ENCODE peak calls at places on chromosomes 11 and 22, in seven cellular contexts. One of them, this sample, is unnamed.
A peak's percentile ranks its signal among the peaks of the same experiment; 100 is the strongest.

GRCh38 chr22:31139866-31140716 is at the start of gene PLA2G3:
- DNase-seq in CD8-positive, alpha-beta memory T cell: no peak
- DNase-seq in iris pigment epithelial cell: peak; percentile 78
- DNase-seq in putamen: no peak
- DNase-seq in LoVo: no peak
- DNase-seq in PC-3: no peak
- DNase-seq in Calu3: no peak
- DNase-seq in this sample: no peak

GRCh38 chr11:36478700-36479329 is 31.3 kb downstream of the TRAF6 start:
- DNase-seq in CD8-positive, alpha-beta memory T cell: no peak
- DNase-seq in iris pigment epithelial cell: peak; percentile 55
- DNase-seq in putamen: peak; percentile 64
- DNase-seq in LoVo: peak; percentile 46
- DNase-seq in PC-3: peak; percentile 76
- DNase-seq in Calu3: peak; percentile 46
- DNase-seq in this sample: peak; percentile 75

GRCh38 chr22:31177420-31178162 is 17.6 kb downstream of the RNF185 start:
- DNase-seq in CD8-positive, alpha-beta memory T cell: no peak
- DNase-seq in iris pigment epithelial cell: peak; percentile 94
- DNase-seq in putamen: no peak
- DNase-seq in LoVo: no peak
- DNase-seq in PC-3: peak; percentile 25
- DNase-seq in Calu3: no peak
- DNase-seq in this sample: no peak

GRCh38 chr11:94308024-94308423 is 3.6 kb downstream of the IZUMO1R start:
- DNase-seq in CD8-positive, alpha-beta memory T cell: no peak
- DNase-seq in iris pigment epithelial cell: no peak
- DNase-seq in putamen: no peak
- DNase-seq in LoVo: no peak
- DNase-seq in PC-3: no peak
- DNase-seq in Calu3: no peak
- DNase-seq in this sample: no peak

GRCh38 chr11:14317659-14318325 is 41.2 kb downstream of the RRAS2 start:
- DNase-seq in CD8-positive, alpha-beta memory T cell: no peak
- DNase-seq in iris pigment epithelial cell: no peak
- DNase-seq in putamen: no peak
- DNase-seq in LoVo: no peak
- DNase-seq in PC-3: peak; percentile 74
- DNase-seq in Calu3: no peak
- DNase-seq in this sample: no peak

GRCh38 chr22:19723165-19723989 is at the start of gene GP1BB:
- DNase-seq in CD8-positive, alpha-beta memory T cell: no peak
- DNase-seq in iris pigment epithelial cell: no peak
- DNase-seq in putamen: no peak
- DNase-seq in LoVo: no peak
- DNase-seq in PC-3: peak; percentile 34
- DNase-seq in Calu3: peak; percentile 60
- DNase-seq in this sample: peak; percentile 43

GRCh38 chr11:118980191-118980881 is 8.8 kb downstream of the FOXR1 start:
- DNase-seq in CD8-positive, alpha-beta memory T cell: no peak
- DNase-seq in iris pigment epithelial cell: peak; percentile 45
- DNase-seq in putamen: no peak
- DNase-seq in LoVo: no peak
- DNase-seq in PC-3: no peak
- DNase-seq in Calu3: no peak
- DNase-seq in this sample: no peak

GRCh38 chr11:4441500-4441899 is 7.6 kb upstream of the OR52K2 start:
- DNase-seq in CD8-positive, alpha-beta memory T cell: no peak
- DNase-seq in iris pigment epithelial cell: no peak
- DNase-seq in putamen: no peak
- DNase-seq in LoVo: no peak
- DNase-seq in PC-3: no peak
- DNase-seq in Calu3: no peak
- DNase-seq in this sample: no peak

GRCh38 chr11:75430692-75431532 is 2.1 kb downstream of the KLHL35 start:
- DNase-seq in CD8-positive, alpha-beta memory T cell: peak; percentile 31
- DNase-seq in iris pigment epithelial cell: no peak
- DNase-seq in putamen: no peak
- DNase-seq in LoVo: peak; percentile 27
- DNase-seq in PC-3: peak; percentile 35
- DNase-seq in Calu3: no peak
- DNase-seq in this sample: no peak

GRCh38 chr11:34154059-34154875 is 48.8 kb downstream of the NAT10 start:
- DNase-seq in CD8-positive, alpha-beta memory T cell: peak; percentile 28
- DNase-seq in iris pigment epithelial cell: no peak
- DNase-seq in putamen: no peak
- DNase-seq in LoVo: no peak
- DNase-seq in PC-3: no peak
- DNase-seq in Calu3: no peak
- DNase-seq in this sample: no peak

GRCh38 chr11:73939096-73939495 is 11.7 kb upstream of the DNAJB13 start:
- DNase-seq in CD8-positive, alpha-beta memory T cell: no peak
- DNase-seq in iris pigment epithelial cell: peak; percentile 14
- DNase-seq in putamen: no peak
- DNase-seq in LoVo: no peak
- DNase-seq in PC-3: peak; percentile 17
- DNase-seq in Calu3: no peak
- DNase-seq in this sample: no peak

GRCh38 chr11:128772814-128773213 is 78.9 kb downstream of the FLI1 start:
- DNase-seq in CD8-positive, alpha-beta memory T cell: peak; percentile 67
- DNase-seq in iris pigment epithelial cell: no peak
- DNase-seq in putamen: peak; percentile 7
- DNase-seq in LoVo: peak; percentile 21
- DNase-seq in PC-3: no peak
- DNase-seq in Calu3: peak; percentile 18
- DNase-seq in this sample: peak; percentile 76

GRCh38 chr11:88208742-88209141 is 33.5 kb upstream of the RAB38 start:
- DNase-seq in CD8-positive, alpha-beta memory T cell: no peak
- DNase-seq in iris pigment epithelial cell: peak; percentile 15
- DNase-seq in putamen: no peak
- DNase-seq in LoVo: no peak
- DNase-seq in PC-3: no peak
- DNase-seq in Calu3: no peak
- DNase-seq in this sample: no peak

GRCh38 chr11:86475027-86475426 is 100.3 kb downstream of the CCDC81 start:
- DNase-seq in CD8-positive, alpha-beta memory T cell: no peak
- DNase-seq in iris pigment epithelial cell: no peak
- DNase-seq in putamen: no peak
- DNase-seq in LoVo: no peak
- DNase-seq in PC-3: no peak
- DNase-seq in Calu3: no peak
- DNase-seq in this sample: no peak

GRCh38 chr11:134573857-134574256 is 161.8 kb upstream of the B3GAT1 start:
- DNase-seq in CD8-positive, alpha-beta memory T cell: no peak
- DNase-seq in iris pigment epithelial cell: no peak
- DNase-seq in putamen: no peak
- DNase-seq in LoVo: no peak
- DNase-seq in PC-3: no peak
- DNase-seq in Calu3: no peak
- DNase-seq in this sample: no peak

GRCh38 chr11:132588366-132588765 is 943.9 kb downstream of the OPCML start:
- DNase-seq in CD8-positive, alpha-beta memory T cell: no peak
- DNase-seq in iris pigment epithelial cell: no peak
- DNase-seq in putamen: no peak
- DNase-seq in LoVo: no peak
- DNase-seq in PC-3: no peak
- DNase-seq in Calu3: no peak
- DNase-seq in this sample: no peak

GRCh38 chr11:10580625-10581024 is 12.2 kb upstream of the LYVE1 start:
- DNase-seq in CD8-positive, alpha-beta memory T cell: no peak
- DNase-seq in iris pigment epithelial cell: peak; percentile 16
- DNase-seq in putamen: no peak
- DNase-seq in LoVo: no peak
- DNase-seq in PC-3: no peak
- DNase-seq in Calu3: no peak
- DNase-seq in this sample: no peak

GRCh38 chr22:42299586-42300285 is 29.3 kb upstream of the TCF20 start:
- DNase-seq in CD8-positive, alpha-beta memory T cell: peak; percentile 71
- DNase-seq in iris pigment epithelial cell: no peak
- DNase-seq in putamen: no peak
- DNase-seq in LoVo: no peak
- DNase-seq in PC-3: no peak
- DNase-seq in Calu3: no peak
- DNase-seq in this sample: no peak